ENCODE peak calls at places on chromosomes 11 and 22, in seven cellular contexts. K is mesendoderm; J is naive thymus-derived CD4-positive, alpha-beta T cell; W is CD4-positive, CD25-positive, alpha-beta regulatory T cell; C is fibroblast of lung; S is brain microvascular endothelial cell; Z is aorta. H is an unnamed sample.

GRCh38 chr22:47151490-47151889 is 389.0 kb downstream of the TBC1D22A start:
- DNase-seq in K (peak; percentile 22), J (no peak), W (no peak), C (no peak), S (peak; percentile 20), Z (no peak), H (no peak)

GRCh38 chr22:34225278-34225677 is 305.0 kb upstream of the LARGE1 start:
- DNase-seq in K (no peak), J (no peak), W (no peak), C (no peak), S (no peak), Z (no peak), H (no peak)

GRCh38 chr11:27178859-27179258 is 138.2 kb downstream of the BBOX1 start:
- DNase-seq in K (no peak), J (no peak), W (no peak), C (no peak), S (no peak), Z (no peak), H (no peak)

GRCh38 chr11:69916806-69917387 is 97.7 kb upstream of the FGF3 start:
- DNase-seq in K (no peak), J (no peak), W (no peak), C (no peak), S (no peak), Z (no peak), H (no peak)

GRCh38 chr11:74019104-74019738 is 10.3 kb upstream of the UCP3 start:
- DNase-seq in K (no peak), J (no peak), W (no peak), C (no peak), S (no peak), Z (no peak), H (no peak)

GRCh38 chr22:49087163-49087562 is 740.5 kb downstream of the BRD1 start:
- DNase-seq in K (no peak), J (no peak), W (no peak), C (no peak), S (no peak), Z (no peak), H (no peak)

GRCh38 chr11:416757-417621 is 2.2 kb upstream of the SIGIRR start:
- DNase-seq in K (peak; percentile 34), J (peak; percentile 51), W (peak; percentile 70), C (no peak), S (no peak), Z (no peak), H (peak; percentile 89)

GRCh38 chr11:123430736-123431356 is 777 bp downstream of the GRAMD1B start:
- DNase-seq in K (peak; percentile 87), J (peak; percentile 36), W (peak; percentile 88), C (peak; percentile 12), S (peak; percentile 24), Z (peak; percentile 85), H (peak; percentile 88)

GRCh38 chr22:43000441-43001175 is 14.3 kb downstream of the PACSIN2 start:
- DNase-seq in K (no peak), J (no peak), W (peak; percentile 61), C (peak; percentile 37), S (no peak), Z (peak; percentile 75), H (no peak)

GRCh38 chr11:68998390-68998911 is 14.6 kb downstream of the MRGPRF start:
- DNase-seq in K (no peak), J (no peak), W (no peak), C (peak; percentile 69), S (no peak), Z (peak; percentile 73), H (no peak)

GRCh38 chr11:108854366-108854765 is 189.5 kb downstream of the DDX10 start:
- DNase-seq in K (no peak), J (peak; percentile 16), W (peak; percentile 69), C (no peak), S (no peak), Z (no peak), H (no peak)

GRCh38 chr11:121649798-121650197 is 197.0 kb upstream of the SORL1-AS1 start:
- DNase-seq in K (no peak), J (no peak), W (no peak), C (no peak), S (no peak), Z (no peak), H (no peak)

GRCh38 chr11:39741066-39741465 is 1718.4 kb downstream of the LRRC4C start:
- DNase-seq in K (no peak), J (no peak), W (no peak), C (no peak), S (no peak), Z (no peak), H (no peak)

GRCh38 chr11:34647131-34647530 is 26.2 kb downstream of the EHF start:
- DNase-seq in K (no peak), J (no peak), W (no peak), C (no peak), S (no peak), Z (no peak), H (no peak)

GRCh38 chr11:36292311-36292722 is 3.1 kb upstream of the COMMD9 start:
- DNase-seq in K (peak; percentile 55), J (no peak), W (peak; percentile 65), C (peak; percentile 61), S (no peak), Z (no peak), H (peak; percentile 57)

GRCh38 chr22:39448205-39449054 is 8.4 kb upstream of the MGAT3 start:
- DNase-seq in K (no peak), J (no peak), W (no peak), C (no peak), S (no peak), Z (no peak), H (peak; percentile 51)
- H3K27ac ChIP-seq in K (no peak overlapping the region), J (no peak overlapping the region), W (no peak overlapping the region), C (no peak overlapping the region), S (no peak overlapping the region), Z (no peak overlapping the region), H (no peak overlapping the region)

GRCh38 chr22:36347094-36347493 is 40.7 kb downstream of the MYH9 start:
- DNase-seq in K (no peak), J (no peak), W (no peak), C (no peak), S (no peak), Z (peak; percentile 85), H (no peak)

GRCh38 chr22:36348760-36349159 is 39.0 kb downstream of the MYH9 start:
- DNase-seq in K (no peak), J (no peak), W (no peak), C (no peak), S (no peak), Z (no peak), H (no peak)

GRCh38 chr22:36350751-36351594 is 36.8 kb downstream of the MYH9 start:
- DNase-seq in K (peak; percentile 72), J (no peak), W (no peak), C (peak; percentile 82), S (no peak), Z (no peak), H (peak; percentile 75)

GRCh38 chr22:36351921-36352774 is 35.6 kb downstream of the MYH9 start:
- DNase-seq in K (peak; percentile 61), J (no peak), W (no peak), C (peak; percentile 77), S (no peak), Z (no peak), H (peak; percentile 51)

GRCh38 chr22:36349726-36350125 is 38.0 kb downstream of the MYH9 start:
- DNase-seq in K (no peak), J (no peak), W (no peak), C (no peak), S (no peak), Z (no peak), H (no peak)
- H3K27ac ChIP-seq in K (no peak overlapping the region), J (peak overlapping the region; percentile 63), W (peak overlapping the region; percentile 78), C (no peak overlapping the region), S (peak overlapping the region; percentile 91), Z (peak overlapping the region; percentile 15), H (no peak overlapping the region)

GRCh38 chr11:6601041-6601461 is 2.4 kb downstream of the RRP8 start:
- DNase-seq in K (no peak), J (no peak), W (no peak), C (no peak), S (no peak), Z (no peak), H (peak; percentile 26)

GRCh38 chr11:6604081-6604626 is 580 bp downstream of the ILK start:
- DNase-seq in K (peak; percentile 75), J (peak; percentile 65), W (peak; percentile 75), C (peak; percentile 73), S (peak; percentile 63), Z (no peak), H (peak; percentile 79)

GRCh38 chr11:6606471-6607189 is 3.1 kb downstream of the ILK start:
- DNase-seq in K (peak; percentile 98), J (no peak), W (peak; percentile 58), C (peak; percentile 93), S (peak; percentile 92), Z (peak; percentile 98), H (peak; percentile 98)

GRCh38 chr11:6602096-6602940 is 1.1 kb downstream of the RRP8 start:
- DNase-seq in K (no peak), J (no peak), W (no peak), C (no peak), S (no peak), Z (no peak), H (peak; percentile 33)

GRCh38 chr11:6603287-6604080 is at the start of the genes ILK and RRP8:
- DNase-seq in K (peak; percentile 95), J (peak; percentile 79), W (peak; percentile 92), C (peak; percentile 87), S (peak; percentile 86), Z (peak; percentile 97), H (peak; percentile 97)
- H3K27ac ChIP-seq in K (peak within 1 kb of the TSS; percentile 68), J (peak within 1 kb of the TSS; percentile 86), W (peak within 1 kb of the TSS; percentile 73), C (peak within 1 kb of the TSS; percentile 92), S (peak within 1 kb of the TSS; percentile 55), Z (peak within 1 kb of the TSS; percentile 98), H (peak within 1 kb of the TSS; percentile 67)

GRCh38 chr11:114152162-114152561 is 92.7 kb downstream of the ZBTB16 start:
- DNase-seq in K (no peak), J (no peak), W (no peak), C (no peak), S (no peak), Z (no peak), H (no peak)

GRCh38 chr11:114151631-114152030 is 92.1 kb downstream of the ZBTB16 start:
- DNase-seq in K (no peak), J (no peak), W (no peak), C (no peak), S (no peak), Z (no peak), H (no peak)

GRCh38 chr11:114147389-114148382 is 88.2 kb downstream of the ZBTB16 start:
- DNase-seq in K (peak; percentile 91), J (no peak), W (no peak), C (peak; percentile 56), S (no peak), Z (no peak), H (peak; percentile 62)

GRCh38 chr11:114150671-114151070 is 91.2 kb downstream of the ZBTB16 start:
- DNase-seq in K (no peak), J (no peak), W (no peak), C (no peak), S (no peak), Z (no peak), H (no peak)

DNA sequence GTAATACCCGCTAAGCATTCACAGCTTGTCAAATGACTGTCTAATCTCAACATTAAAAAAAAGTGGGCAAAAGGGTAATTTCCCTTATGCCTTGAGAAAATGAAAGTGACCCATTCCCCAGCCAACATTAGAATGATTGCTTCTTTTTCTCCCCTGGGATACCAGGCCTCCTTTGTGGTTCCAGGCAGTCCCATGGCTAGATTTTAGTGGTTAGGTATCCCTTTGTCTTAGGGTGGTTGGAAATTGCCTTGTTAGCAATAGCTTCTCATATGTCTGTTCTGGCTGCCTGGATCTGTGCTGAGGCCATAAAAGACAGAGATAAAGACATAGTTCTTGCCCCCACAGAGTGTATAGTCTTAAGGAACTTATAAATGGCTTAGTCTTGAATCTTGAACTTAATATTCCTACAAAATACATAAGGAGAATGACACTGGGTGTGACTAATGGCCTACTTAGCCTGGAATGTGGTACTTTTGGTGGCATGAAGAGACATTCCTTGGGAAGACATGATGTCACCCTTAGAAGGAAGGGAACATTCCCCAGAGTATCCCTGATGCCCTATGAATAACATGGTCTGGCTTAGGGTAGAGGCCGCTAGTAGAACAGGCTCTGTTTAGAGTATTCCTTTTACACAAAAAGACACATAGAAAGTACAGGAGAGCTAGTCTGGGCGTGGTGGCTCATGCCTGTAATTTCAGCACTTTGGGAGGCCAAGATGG is 90.3 kb downstream of the ZBTB16 start:
- DNase-seq in K (peak; percentile 62), J (no peak), W (no peak), C (peak; percentile 61), S (no peak), Z (no peak), H (no peak)
- H3K27ac ChIP-seq in K (no peak overlapping the region), J (no peak overlapping the region), W (no peak overlapping the region), C (no peak overlapping the region), S (no peak overlapping the region), Z (peak overlapping the region; percentile 85), H (no peak overlapping the region)

H was measured in endodermal cell.